ENCODE peak calls at places on chromosome 2, in four cellular contexts. H is activated CD8-positive, alpha-beta T cell treated with anti-CD3 and anti-CD28 coated beads, Interleukin-2, amount 10 ng/mL, durations not matched to agents 7 days and 5 days; Q is transverse colon; S is midbrain. P is an unnamed sample.

GRCh38 chr2:212213191-212213590 is 325.4 kb downstream of the ERBB4 start:
- DNase-seq in H (no peak), Q (no peak), S (no peak), P (no peak)

GRCh38 chr2:183207110-183207509 is 82.9 kb downstream of the NUP35 start:
- DNase-seq in Q (no peak), H (no peak), S (no peak), P (no peak)

GRCh38 chr2:111701266-111701665 is 182.7 kb downstream of the ANAPC1 start:
- DNase-seq in Q (no peak), S (no peak), H (no peak), P (no peak)

GRCh38 chr2:20479835-20480234 is 33.0 kb downstream of the RHOB start:
- DNase-seq in S (no peak), H (no peak), Q (no peak), P (no peak)

GRCh38 chr2:172256886-172257285 is 154.2 kb upstream of the DLX2 start:
- DNase-seq in S (no peak), H (no peak), Q (no peak), P (no peak)

GRCh38 chr2:13057671-13058070 is 340.9 kb downstream of the TRIB2 start:
- DNase-seq in S (no peak), Q (no peak), H (no peak), P (no peak)

GRCh38 chr2:8268172-8268783 is 413.6 kb upstream of the ID2 start:
- DNase-seq in S (no peak), Q (no peak), H (no peak), P (no peak)

GRCh38 chr2:179104736-179105135 is 54.8 kb upstream of the CCDC141 start:
- DNase-seq in H (no peak), S (no peak), Q (no peak), P (no peak)

GRCh38 chr2:71379086-71379485 is 47.5 kb downstream of the ZNF638 start:
- DNase-seq in Q (no peak), S (no peak), H (no peak), P (no peak)

GRCh38 chr2:120245520-120245835 is 7.2 kb upstream of the RALB start:
- DNase-seq in Q (peak), S (no peak), H (no peak), P (no peak)

GRCh38 chr2:196336715-196337617 is 165.6 kb upstream of the STK17B start:
- DNase-seq in S (peak), H (peak), Q (peak), P (no peak)

GRCh38 chr2:217399288-217399687 is 539.4 kb upstream of the TNP1 start:
- DNase-seq in S (no peak), H (no peak), Q (no peak), P (no peak)

GRCh38 chr2:46458763-46459505 is 20.4 kb upstream of the TMEM247 start:
- DNase-seq in Q (no peak), H (no peak), S (no peak), P (no peak)

GRCh38 chr2:182366625-182367024 is 60.2 kb downstream of the PDE1A start:
- DNase-seq in H (no peak), S (no peak), Q (no peak), P (peak)

GRCh38 chr2:50901510-50901909 is 130.4 kb downstream of the NRXN1 start:
- DNase-seq in Q (no peak), H (no peak), S (no peak), P (no peak)

GRCh38 chr2:108239786-108240185 is at the start of gene SULT1C3:
- DNase-seq in H (no peak), Q (peak), S (no peak), P (no peak)

GRCh38 chr2:240644171-240644651 is 18.9 kb downstream of the GPR35 start:
- DNase-seq in H (peak), S (no peak), Q (no peak), P (no peak)

GRCh38 chr2:9226458-9227380 is 20.1 kb downstream of the ASAP2 start:
- DNase-seq in S (no peak), H (no peak), Q (no peak), P (no peak)

GRCh38 chr2:127570282-127571250 is 35.1 kb downstream of the MYO7B start:
- DNase-seq in S (peak), Q (no peak), H (no peak), P (no peak)

GRCh38 chr2:217289909-217290283 is 430.0 kb upstream of the TNP1 start:
- DNase-seq in S (no peak), H (no peak), Q (no peak), P (peak)

GRCh38 chr2:98445167-98445522 is 487 bp downstream of the INPP4A start:
- DNase-seq in S (no peak), Q (no peak), H (peak), P (no peak)

GRCh38 chr2:197883354-197884032 is 79.1 kb downstream of the PLCL1 start:
- DNase-seq in Q (no peak), H (no peak), S (no peak), P (no peak)

GRCh38 chr2:161992526-161992925 is 81.5 kb downstream of the DPP4 start:
- DNase-seq in H (peak), Q (no peak), S (no peak), P (no peak)

GRCh38 chr2:106078091-106078490 is 116.0 kb downstream of the UXS1 start:
- DNase-seq in S (no peak), H (peak), Q (no peak), P (no peak)

GRCh38 chr2:199685669-199686068 is 165.3 kb downstream of the FTCDNL1 start:
- DNase-seq in S (no peak), Q (no peak), H (no peak), P (no peak)

GRCh38 chr2:164935467-164935807 is 19.9 kb downstream of the SLC38A11 start:
- DNase-seq in S (no peak), H (no peak), Q (no peak), P (no peak)

GRCh38 chr2:28356095-28356911 is 36.4 kb upstream of the FOSL2 start:
- DNase-seq in Q (peak), H (no peak), S (peak), P (peak)

GRCh38 chr2:120453635-120453998 is 107.7 kb downstream of the INHBB start:
- DNase-seq in Q (no peak), S (no peak), H (no peak), P (no peak)

GRCh38 chr2:200765139-200765951 is 46.4 kb upstream of the BZW1 start:
- DNase-seq in H (peak), S (no peak), Q (no peak), P (no peak)

GRCh38 chr2:13201924-13202323 is 485.2 kb downstream of the TRIB2 start:
- DNase-seq in S (no peak), Q (no peak), H (no peak), P (no peak)

GRCh38 chr2:172395503-172395902 is 31.9 kb upstream of the ITGA6 start:
- DNase-seq in S (no peak), H (no peak), Q (no peak), P (no peak)

GRCh38 chr2:240818543-240819403 is 1.2 kb downstream of the KIF1A start:
- DNase-seq in S (peak), H (no peak), Q (no peak), P (no peak)

GRCh38 chr2:117603569-117603968 is 210.9 kb upstream of the DDX18 start:
- DNase-seq in S (peak), Q (no peak), H (no peak), P (no peak)

GRCh38 chr2:48715956-48716355 is 39.6 kb downstream of the LHCGR start:
- DNase-seq in Q (no peak), H (no peak), S (no peak), P (no peak)

GRCh38 chr2:129061079-129061785 is 742.6 kb upstream of the HS6ST1 start:
- DNase-seq in S (no peak), Q (no peak), H (no peak), P (no peak)

GRCh38 chr2:221629478-221629877 is 57.4 kb upstream of the EPHA4 start:
- DNase-seq in Q (no peak), S (no peak), H (no peak), P (no peak)

P was measured in NCI-H1092.